ENCODE peak calls at places on chromosomes 3 and 15, in eight cellular contexts. X, V, J, C, P, E, G and Q are unnamed samples.

GRCh38 chr3:129645291-129645690 is 38.8 kb upstream of the PLXND1 start:
- DNase-seq in P (no peak), G (no peak), V (no peak), C (no peak), X (no peak), J (no peak), E (no peak), Q (no peak)

GRCh38 chr3:49607796-49608195 is 53.5 kb downstream of the BSN start:
- DNase-seq in J (no peak), G (no peak), C (no peak), V (no peak), E (no peak), P (no peak), X (no peak), Q (no peak)

GRCh38 chr3:114035146-114035545 is 21.2 kb downstream of the CCDC191 start:
- DNase-seq in J (no peak), G (no peak), V (peak), X (no peak), P (no peak), E (peak), C (no peak), Q (no peak)

GRCh38 chr3:134392336-134392983 is 18.2 kb upstream of the AMOTL2 start:
- DNase-seq in E (no peak), P (peak), C (no peak), J (no peak), G (peak), V (peak), X (no peak), Q (no peak)

GRCh38 chr3:5195605-5196004 is 8.1 kb downstream of the EDEM1 start:
- DNase-seq in J (no peak), G (no peak), E (no peak), C (no peak), X (no peak), P (peak), V (peak), Q (no peak)

GRCh38 chr3:17631617-17632016 is 110.8 kb downstream of the TBC1D5 start:
- DNase-seq in J (no peak), X (no peak), E (no peak), G (no peak), V (no peak), P (no peak), C (no peak), Q (no peak)

GRCh38 chr3:196604548-196604947 is 34.9 kb upstream of the NRROS start:
- DNase-seq in J (peak), E (no peak), C (no peak), G (no peak), V (no peak), P (no peak), X (no peak), Q (peak)

GRCh38 chr3:46102059-46102779 is 74.9 kb upstream of the XCR1 start:
- DNase-seq in P (no peak), J (no peak), G (no peak), X (no peak), E (no peak), V (no peak), C (no peak), Q (no peak)

GRCh38 chr3:63655519-63655918 is 3.0 kb downstream of the SNTN start:
- DNase-seq in P (no peak), V (peak), X (no peak), J (no peak), G (no peak), E (peak), C (no peak), Q (no peak)

GRCh38 chr15:34588046-34588674 is 4.7 kb upstream of the GOLGA8B start:
- DNase-seq in G (peak), J (peak), C (peak), P (peak), X (peak), V (peak), E (peak), Q (peak)

GRCh38 chr15:96338772-96339661 is 8.5 kb downstream of the NR2F2 start:
- DNase-seq in X (no peak), C (no peak), P (no peak), E (no peak), G (no peak), J (no peak), V (no peak), Q (no peak)

GRCh38 chr3:163391407-163392181 is 1686.7 kb downstream of the SI start:
- DNase-seq in C (no peak), E (no peak), J (no peak), P (no peak), X (no peak), V (no peak), G (no peak), Q (no peak)

GRCh38 chr15:31508656-31509055 is 182.0 kb downstream of the KLF13 start:
- DNase-seq in G (no peak), V (no peak), C (no peak), E (no peak), J (no peak), X (no peak), P (no peak), Q (no peak)

GRCh38 chr3:196619213-196619612 is 20.3 kb upstream of the NRROS start:
- DNase-seq in P (no peak), V (no peak), G (no peak), J (no peak), C (no peak), X (no peak), E (no peak), Q (no peak)

GRCh38 chr3:171101982-171102610 is 75.6 kb upstream of the SLC2A2 start:
- DNase-seq in X (peak), J (no peak), C (no peak), P (no peak), E (peak), G (no peak), V (peak), Q (no peak)

GRCh38 chr3:71724584-71725278 is 471 bp downstream of the EIF4E3 start:
- DNase-seq in C (peak), V (no peak), J (peak), P (peak), X (peak), G (peak), E (no peak), Q (peak)

GRCh38 chr3:156609546-156609945 is 54.6 kb upstream of the SSR3 start:
- DNase-seq in X (no peak), P (no peak), G (no peak), C (no peak), V (no peak), E (no peak), J (no peak), Q (no peak)

GRCh38 chr3:24854748-24855147 is 360.1 kb upstream of the THRB start:
- DNase-seq in J (no peak), G (no peak), C (no peak), E (no peak), X (no peak), V (no peak), P (no peak), Q (no peak)

GRCh38 chr3:107803170-107803569 is 280.4 kb downstream of the BBX start:
- DNase-seq in X (no peak), C (no peak), J (no peak), P (no peak), G (no peak), V (no peak), E (no peak), Q (no peak)

GRCh38 chr15:55742927-55743614 is at the start of gene PRTG:
- DNase-seq in G (peak), E (no peak), C (peak), J (peak), V (peak), P (peak), X (peak), Q (peak)

GRCh38 chr3:71202848-71203390 is 380.6 kb downstream of the FOXP1 start:
- DNase-seq in G (no peak), E (no peak), V (no peak), C (no peak), P (no peak), J (no peak), X (no peak), Q (no peak)

GRCh38 chr15:89068325-89068784 is 19.9 kb upstream of the ABHD2 start:
- DNase-seq in E (peak), J (peak), P (no peak), C (no peak), X (peak), G (peak), V (peak), Q (peak)

GRCh38 chr3:182792901-182793662 is at the start of gene ATP11B:
- DNase-seq in P (peak), J (peak), C (peak), V (peak), G (peak), X (peak), E (no peak), Q (peak)

GRCh38 chr15:33729648-33730047 is 238.6 kb upstream of the CHRM5 start:
- DNase-seq in X (peak), J (no peak), E (no peak), V (no peak), P (no peak), G (no peak), C (no peak), Q (no peak)

GRCh38 chr3:37347941-37348340 is 173.6 kb upstream of the LRRFIP2 start:
- DNase-seq in E (no peak), V (no peak), X (no peak), C (no peak), P (no peak), J (no peak), G (no peak), Q (no peak)

GRCh38 chr15:92069308-92070244 is 216.1 kb downstream of the SLCO3A1 start:
- DNase-seq in G (peak), P (peak), X (peak), C (no peak), J (peak), V (peak), E (peak), Q (peak)

GRCh38 chr3:5194801-5195509 is 7.4 kb downstream of the EDEM1 start:
- DNase-seq in P (peak), X (peak), G (no peak), V (peak), E (peak), J (peak), C (no peak), Q (no peak)

GRCh38 chr3:114650808-114651207 is 357.0 kb downstream of the TIGIT start:
- DNase-seq in P (no peak), J (no peak), E (no peak), X (peak), G (no peak), V (peak), C (no peak), Q (no peak)

GRCh38 chr3:125151916-125152315 is 60.6 kb downstream of the SLC12A8 start:
- DNase-seq in P (no peak), V (peak), G (no peak), X (no peak), C (no peak), J (no peak), E (no peak), Q (no peak)

GRCh38 chr15:55819397-55820034 is 76.6 kb upstream of the PRTG start:
- DNase-seq in E (no peak), P (no peak), X (no peak), C (no peak), G (no peak), V (no peak), J (no peak), Q (no peak)

GRCh38 chr3:53941174-53941573 is 49.5 kb upstream of the SELENOK start:
- DNase-seq in X (peak), V (peak), C (no peak), P (no peak), G (no peak), J (no peak), E (no peak), Q (no peak)

DNA sequence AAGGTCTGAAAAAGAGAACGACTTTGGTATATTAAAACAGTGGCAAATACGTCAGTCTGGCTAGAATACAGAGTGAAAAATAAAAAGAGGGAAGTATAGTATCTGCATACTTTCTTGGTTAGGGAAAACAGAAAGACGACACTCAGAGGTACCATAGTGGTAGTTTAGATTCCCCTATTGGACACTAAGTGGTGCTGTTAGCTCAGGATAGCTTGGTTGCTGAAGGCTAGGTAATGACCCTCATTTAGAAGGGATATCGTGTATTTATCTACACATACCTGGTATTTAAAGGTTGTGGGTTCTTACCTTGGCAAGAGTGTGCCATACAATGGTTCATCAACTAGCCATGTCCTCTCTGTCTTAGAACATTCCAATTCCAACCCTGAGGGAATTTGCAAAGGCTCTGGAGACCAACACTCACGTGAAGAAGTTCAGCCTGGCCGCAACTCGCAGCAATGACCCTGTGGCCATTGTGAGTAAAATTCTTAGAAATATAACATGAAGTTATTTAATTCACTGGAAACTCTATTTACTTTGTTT is 31.0 kb downstream of the TMOD2 start:
- DNase-seq in P (no peak), X (peak), C (no peak), G (no peak), V (no peak), J (peak), E (no peak), Q (no peak)
- TF ChIP-seq CTCF in P (no peak), X (peak), C (no peak), G (peak), V (peak), J (no peak), E (peak), Q (no peak)

GRCh38 chr3:122941233-122942206 is 86.0 kb downstream of the SEMA5B start:
- DNase-seq in J (no peak), G (no peak), E (no peak), C (no peak), V (no peak), X (no peak), P (no peak), Q (no peak)
- TF ChIP-seq CTCF in J (no peak), G (no peak), E (peak), C (no peak), V (peak), X (no peak), P (peak), Q (no peak)

DNA sequence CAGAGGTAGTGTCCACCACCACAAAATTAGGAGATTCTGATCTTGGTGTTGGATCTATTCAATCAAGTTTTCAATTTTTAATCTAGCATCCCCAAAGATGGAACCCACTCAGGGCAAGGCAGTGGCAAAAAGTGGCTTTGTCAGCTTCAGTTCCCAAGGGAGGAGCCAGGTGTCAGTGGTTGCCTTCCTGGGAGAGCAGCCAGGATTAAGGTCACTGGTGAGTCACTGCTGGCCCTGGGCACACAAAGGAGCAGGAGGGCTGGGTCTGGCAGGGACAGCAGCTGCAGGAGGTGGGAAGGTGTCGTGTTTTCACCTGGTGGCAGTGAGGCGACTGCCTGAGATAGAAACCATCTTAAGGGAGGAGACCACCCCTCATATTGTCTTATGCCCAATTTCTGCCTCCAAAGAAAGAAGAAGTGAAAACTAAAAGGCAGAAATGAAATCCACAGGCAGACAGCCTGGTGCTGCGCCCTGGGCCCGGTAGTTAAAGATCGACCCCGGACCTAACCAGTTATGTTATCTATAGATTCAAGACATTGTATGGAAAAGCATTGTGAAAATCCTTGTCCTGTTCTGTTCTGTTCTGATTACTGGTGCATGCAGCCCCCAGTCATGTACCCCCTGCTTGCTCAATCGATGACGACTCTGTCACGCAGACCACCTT is 5.9 kb upstream of the KLHL25 start:
- DNase-seq in V (peak), G (peak), P (no peak), J (peak), X (peak), C (peak), E (no peak), Q (no peak)
- TF ChIP-seq CTCF in V (no peak), G (peak), P (no peak), J (no peak), X (peak), C (peak), E (no peak), Q (no peak)

DNA sequence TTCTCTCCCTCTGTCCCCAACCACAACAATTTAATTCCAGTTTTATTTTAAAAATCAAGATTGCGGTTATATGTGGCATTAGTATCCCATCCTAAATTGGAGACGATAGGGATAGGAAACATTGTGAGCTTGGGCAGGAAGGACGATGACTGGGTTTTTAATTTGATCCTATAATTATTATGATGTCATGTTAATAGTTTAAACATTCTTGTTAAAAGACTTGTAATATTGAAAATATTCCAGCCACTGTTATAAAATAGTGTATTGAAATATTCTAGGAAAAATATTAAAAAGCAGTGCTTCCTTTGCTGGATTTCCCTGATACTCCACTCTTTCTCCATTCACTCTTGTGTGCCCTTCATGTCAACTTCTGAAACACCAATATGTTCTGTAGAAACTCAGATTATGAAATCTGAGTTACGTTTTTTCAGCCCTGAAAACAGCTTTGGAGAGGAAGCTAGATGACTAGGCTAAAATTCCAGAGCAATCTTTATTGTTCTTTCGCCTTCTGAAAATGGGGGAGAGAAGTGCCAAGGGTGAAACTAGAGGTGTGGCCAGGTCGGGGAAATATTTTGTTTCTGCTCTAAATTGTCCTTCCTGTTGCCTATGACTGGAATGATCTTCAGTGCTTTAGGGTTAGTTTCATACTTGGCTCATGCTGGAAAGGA is 46.1 kb upstream of the MAP3K13 start:
- DNase-seq in X (peak), V (no peak), C (no peak), P (no peak), E (no peak), G (no peak), J (peak), Q (no peak)
- TF ChIP-seq CTCF in X (no peak), V (no peak), C (no peak), P (no peak), E (no peak), G (no peak), J (no peak), Q (no peak)

GRCh38 chr3:66538390-66538789 is 37.6 kb upstream of the LRIG1 start:
- DNase-seq in G (no peak), J (no peak), V (no peak), X (no peak), E (no peak), C (no peak), P (no peak), Q (no peak)
- TF ChIP-seq CTCF in G (no peak), J (no peak), V (no peak), X (no peak), E (no peak), C (no peak), P (no peak), Q (no peak)

DNA sequence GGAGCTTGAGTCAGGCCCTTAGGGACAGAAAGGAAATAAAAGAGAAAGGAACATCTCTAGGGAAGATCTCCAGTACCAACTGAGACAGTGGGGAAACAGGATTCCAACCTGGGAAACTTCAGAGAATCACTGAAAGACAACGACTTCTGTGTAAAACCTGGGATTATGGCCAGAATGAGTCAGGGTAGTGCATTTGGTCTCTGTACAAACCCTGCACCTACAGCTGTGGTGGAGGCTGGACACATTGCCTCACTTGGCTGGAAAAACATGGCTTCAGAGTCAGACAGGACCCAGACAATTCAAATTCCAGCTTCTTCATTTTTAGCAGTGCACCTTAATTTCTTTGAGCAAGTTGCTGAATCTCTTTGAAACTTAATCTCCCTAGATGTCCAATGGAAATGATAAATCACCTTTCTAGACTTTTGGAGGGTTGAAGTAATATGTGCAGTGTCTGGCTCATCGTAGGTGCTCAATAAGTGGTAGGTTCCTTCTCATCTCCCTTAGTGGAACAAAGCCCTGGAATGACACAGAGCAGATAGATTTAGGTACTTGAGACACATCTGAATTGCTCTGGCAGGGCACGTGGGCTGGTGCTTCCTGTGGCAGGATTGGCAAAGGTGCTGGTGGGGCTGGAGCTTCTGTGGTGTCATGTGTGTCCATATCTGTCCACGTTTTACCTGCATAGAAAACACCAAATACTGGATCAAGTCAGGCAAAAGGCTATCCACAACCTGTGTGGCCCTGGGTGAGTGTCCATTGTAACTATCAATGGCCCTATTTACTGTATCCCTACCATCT is 6.1 kb upstream of the CLSTN2 start:
- DNase-seq in C (no peak), E (no peak), X (no peak), P (no peak), V (no peak), G (no peak), J (no peak), Q (no peak)
- TF ChIP-seq CTCF in C (no peak), E (no peak), X (no peak), P (no peak), V (no peak), G (no peak), J (no peak), Q (no peak)

GRCh38 chr3:69855436-69856162 is 116.3 kb downstream of the MITF start:
- DNase-seq in G (no peak), E (no peak), X (no peak), P (no peak), C (no peak), V (peak), J (no peak), Q (no peak)
- TF ChIP-seq CTCF in G (peak), E (peak), X (peak), P (peak), C (peak), V (peak), J (no peak), Q (no peak)

DNA sequence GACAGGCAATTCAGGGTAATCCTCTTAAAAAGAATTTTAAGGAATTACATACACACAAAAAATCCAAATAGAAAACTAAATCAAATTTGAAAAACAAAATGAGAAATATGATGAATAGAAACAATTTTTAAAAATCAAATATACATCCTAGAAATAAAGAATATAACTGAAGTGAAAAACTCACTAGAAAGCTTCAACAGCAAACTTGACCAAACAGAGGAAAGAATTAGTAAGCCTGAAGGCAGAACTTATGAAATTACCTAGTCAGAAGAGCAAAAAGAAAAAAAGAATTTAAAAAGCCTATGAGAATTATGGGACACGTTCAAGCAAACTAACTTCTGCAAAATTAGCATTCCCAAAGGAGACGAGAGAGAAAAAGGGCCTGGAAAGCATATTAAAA is 206.1 kb downstream of the PCCB start:
- DNase-seq in V (no peak), E (no peak), G (no peak), C (no peak), X (no peak), P (no peak), J (no peak), Q (no peak)
- TF ChIP-seq CTCF in V (no peak), E (no peak), G (no peak), C (no peak), X (no peak), P (no peak), J (no peak), Q (no peak)